ENCODE peak calls at places on chromosomes 11 and 22, in ten cellular contexts. R is psoas muscle, C is GM23338, Q is WTC11, Y is kidney, B is body of pancreas, V is fibroblast of lung, W is omental fat pad, E is heart right ventricle, Z is ovary. O is an unnamed sample.

GRCh38 chr11:29300441-29300840 is 716.4 kb downstream of the KCNA4 start:
- DNase-seq in R (no peak), C (peak; percentile 37), Q (no peak), Y (no peak), B (no peak), V (peak; percentile 30), W (no peak), E (no peak), Z (no peak), O (no peak)

GRCh38 chr11:8717876-8718753 is 35.5 kb downstream of the RPL27A start:
- DNase-seq in R (peak; percentile 73), C (no peak), Q (no peak), Y (peak; percentile 86), B (peak; percentile 66), V (peak; percentile 94), W (no peak), E (peak; percentile 39), Z (peak; percentile 73), O (peak; percentile 58)

GRCh38 chr22:26983311-26983710 is 325.9 kb downstream of the MIAT start:
- DNase-seq in R (no peak), C (no peak), Q (no peak), Y (no peak), B (no peak), V (no peak), W (no peak), E (no peak), Z (no peak), O (no peak)

GRCh38 chr11:128502736-128503135 is 84.6 kb downstream of the ETS1 start:
- DNase-seq in R (no peak), C (no peak), Q (no peak), Y (no peak), B (no peak), V (peak; percentile 88), W (no peak), E (no peak), Z (no peak), O (no peak)

GRCh38 chr11:110376711-110377324 is 52.9 kb upstream of the FDX1 start:
- DNase-seq in R (peak; percentile 69), C (peak; percentile 84), Q (peak; percentile 22), Y (peak; percentile 83), B (peak; percentile 84), V (peak; percentile 88), W (peak; percentile 52), E (peak; percentile 51), Z (peak; percentile 84), O (peak; percentile 49)

GRCh38 chr11:67483901-67484665 is 1.3 kb downstream of the AIP start:
- DNase-seq in R (no peak), C (no peak), Q (no peak), Y (peak; percentile 82), B (no peak), V (no peak), W (no peak), E (no peak), Z (no peak), O (no peak)

GRCh38 chr11:17734418-17734911 is at the start of gene KCNC1:
- DNase-seq in R (peak; percentile 70), C (peak; percentile 75), Q (peak; percentile 62), Y (peak; percentile 71), B (peak; percentile 26), V (peak; percentile 33), W (no peak), E (peak; percentile 33), Z (peak; percentile 12), O (peak; percentile 59)

GRCh38 chr11:126165366-126166156 is 45.9 kb downstream of the RPUSD4 start:
- DNase-seq in R (no peak), C (no peak), Q (no peak), Y (peak; percentile 86), B (no peak), V (no peak), W (no peak), E (no peak), Z (peak; percentile 78), O (no peak)

GRCh38 chr22:45271667-45272188 is 13.0 kb upstream of the UPK3A start:
- DNase-seq in R (peak; percentile 84), C (no peak), Q (no peak), Y (peak; percentile 90), B (no peak), V (peak; percentile 67), W (no peak), E (peak; percentile 63), Z (no peak), O (no peak)

GRCh38 chr11:17781221-17781620 is 46.6 kb downstream of the KCNC1 start:
- DNase-seq in R (no peak), C (no peak), Q (no peak), Y (no peak), B (no peak), V (no peak), W (no peak), E (no peak), Z (no peak), O (no peak)

GRCh38 chr11:19389787-19390303 is 149.1 kb upstream of the E2F8 start:
- DNase-seq in R (peak; percentile 72), C (no peak), Q (no peak), Y (peak; percentile 79), B (no peak), V (peak; percentile 85), W (no peak), E (no peak), Z (no peak), O (no peak)

GRCh38 chr22:37633082-37633692 is 6.3 kb upstream of the SH3BP1 start:
- DNase-seq in R (no peak), C (no peak), Q (no peak), Y (no peak), B (no peak), V (no peak), W (no peak), E (no peak), Z (no peak), O (peak; percentile 90)

GRCh38 chr11:119476038-119476437 is 53.1 kb upstream of the THY1 start:
- DNase-seq in R (no peak), C (no peak), Q (no peak), Y (no peak), B (no peak), V (no peak), W (no peak), E (no peak), Z (no peak), O (no peak)

GRCh38 chr11:100574894-100575769 is 112.0 kb upstream of the ARHGAP42 start:
- DNase-seq in R (no peak), C (peak; percentile 57), Q (no peak), Y (no peak), B (no peak), V (peak; percentile 71), W (no peak), E (no peak), Z (no peak), O (no peak)

GRCh38 chr11:100573911-100574513 is 113.1 kb upstream of the ARHGAP42 start:
- DNase-seq in R (no peak), C (no peak), Q (no peak), Y (no peak), B (no peak), V (no peak), W (no peak), E (no peak), Z (no peak), O (no peak)

GRCh38 chr11:100578966-100579365 is 108.1 kb upstream of the ARHGAP42 start:
- DNase-seq in R (no peak), C (peak; percentile 51), Q (no peak), Y (no peak), B (no peak), V (peak; percentile 83), W (no peak), E (no peak), Z (no peak), O (no peak)

GRCh38 chr11:100581318-100581717 is 105.8 kb upstream of the ARHGAP42 start:
- DNase-seq in R (peak; percentile 49), C (no peak), Q (no peak), Y (no peak), B (no peak), V (no peak), W (no peak), E (no peak), Z (no peak), O (no peak)

GRCh38 chr11:100576044-100577021 is 110.8 kb upstream of the ARHGAP42 start:
- DNase-seq in R (no peak), C (peak; percentile 76), Q (no peak), Y (no peak), B (no peak), V (peak; percentile 82), W (no peak), E (no peak), Z (no peak), O (peak; percentile 35)
- TF ChIP-seq CTCF in R (peak; percentile 79), C (peak; percentile 90), Q (peak; percentile 55), Y (peak; percentile 84), B (peak; percentile 78), V (peak; percentile 75), W (no peak), E (peak; percentile 85), Z (peak; percentile 44), O (peak; percentile 45)

DNA sequence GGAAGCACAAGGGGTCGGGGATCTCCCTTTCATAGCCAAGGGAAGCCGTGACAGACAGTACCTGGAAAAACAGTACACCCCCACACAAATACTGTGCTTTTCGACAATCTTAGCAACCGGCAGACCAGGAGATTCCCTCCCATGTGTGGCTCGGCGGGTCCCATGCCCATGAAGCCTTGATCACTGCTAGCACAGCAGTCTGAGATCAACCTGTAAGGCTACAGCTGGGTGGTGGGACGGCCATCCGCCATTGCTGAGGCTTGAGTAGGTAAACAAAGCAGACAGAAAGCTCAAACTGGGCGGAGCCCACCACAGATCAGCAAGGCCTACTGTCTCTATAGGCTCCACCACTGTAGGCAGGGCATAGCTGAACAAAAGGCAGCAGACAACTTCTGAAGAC is 180.2 kb upstream of the SOX6 start:
- DNase-seq in R (no peak), C (no peak), Q (no peak), Y (peak; percentile 28), B (no peak), V (no peak), W (no peak), E (no peak), Z (no peak), O (no peak)
- TF ChIP-seq CTCF in R (no peak), C (no peak), Q (no peak), Y (no peak), B (no peak), V (no peak), W (no peak), E (no peak), Z (no peak), O (no peak)

GRCh38 chr11:1047576-1048156 is 11.1 kb upstream of the MUC6 start:
- DNase-seq in R (peak; percentile 42), C (no peak), Q (no peak), Y (peak; percentile 48), B (no peak), V (no peak), W (no peak), E (no peak), Z (peak; percentile 4), O (no peak)
- TF ChIP-seq CTCF in R (no peak), C (no peak), Q (no peak), Y (no peak), B (no peak), V (no peak), W (no peak), E (no peak), Z (no peak), O (no peak)

DNA sequence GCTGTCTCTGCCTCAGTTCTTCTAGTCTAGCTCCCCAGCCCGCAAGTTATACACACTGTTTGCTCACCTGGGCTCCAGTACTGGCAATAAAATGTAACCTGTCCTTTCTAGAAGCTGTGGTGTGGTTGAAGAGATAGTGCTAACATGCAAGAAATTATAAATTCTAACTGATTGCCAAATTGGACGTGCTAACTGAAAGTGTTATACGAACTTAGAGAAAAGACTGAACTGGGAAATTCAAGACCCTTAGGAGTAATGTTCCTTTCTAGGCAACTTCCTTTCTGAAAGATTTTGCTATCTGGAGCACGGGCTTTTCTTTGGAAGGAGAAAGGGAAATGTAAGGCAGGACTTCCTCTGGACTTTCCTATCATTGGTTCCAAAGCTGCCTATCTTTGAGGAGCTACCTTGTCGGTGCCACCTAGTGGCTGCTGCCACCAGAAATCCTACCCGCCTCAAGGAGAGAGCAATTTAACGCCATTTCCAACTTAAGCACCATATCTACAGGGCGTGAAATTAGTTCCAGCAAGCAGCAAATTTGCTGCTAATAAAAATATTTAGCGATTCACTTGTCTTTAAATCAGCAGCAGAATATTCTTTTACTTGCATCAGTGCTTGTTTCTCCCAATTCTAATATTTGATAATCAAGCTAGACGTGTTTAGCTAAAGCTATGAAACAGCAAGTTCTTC is 12.7 kb upstream of the TMEM218 start:
- DNase-seq in R (peak; percentile 77), C (peak; percentile 87), Q (peak; percentile 58), Y (peak; percentile 77), B (peak; percentile 72), V (peak; percentile 60), W (no peak), E (peak; percentile 43), Z (peak; percentile 24), O (peak; percentile 32)
- TF ChIP-seq CTCF in R (peak; percentile 65), C (peak; percentile 75), Q (peak; percentile 15), Y (peak; percentile 36), B (peak; percentile 56), V (peak; percentile 24), W (no peak), E (peak; percentile 60), Z (no peak), O (peak; percentile 34)

O was measured in GM20000.